ENCODE peak calls at places on chromosome 12, in seven cellular contexts. H is stimulated activated CD8-positive, alpha-beta memory T cell treated with anti-CD3 and anti-CD28 coated beads, Interleukin-4, amount 100 ng/mL, for 1 hour; Z is activated effector memory CD4-positive, alpha-beta T cell treated with Interleukin-2 at 50 U/mL for 16 hours; T is GM10248; D is omental fat pad; C is brain microvascular endothelial cell; B is AG04450. E is an unnamed sample.

GRCh38 chr12:120592121-120593049 is 11.2 kb upstream of the POP5 start:
- DNase-seq in H (no peak), Z (no peak), T (no peak), D (no peak), C (no peak), B (no peak), E (no peak)

GRCh38 chr12:49824886-49825285 is 3.3 kb downstream of the NCKAP5L start:
- DNase-seq in H (no peak), Z (no peak), T (no peak), D (no peak), C (peak; percentile 61), B (no peak), E (no peak)

GRCh38 chr12:65171870-65172269 is 2.5 kb downstream of the LEMD3 start:
- DNase-seq in H (no peak), Z (no peak), T (peak; percentile 16), D (no peak), C (no peak), B (no peak), E (peak; percentile 42)

GRCh38 chr12:91778938-91779400 is 366.7 kb downstream of the BTG1 start:
- DNase-seq in H (no peak), Z (peak; percentile 9), T (peak; percentile 53), D (peak; percentile 31), C (peak; percentile 96), B (peak; percentile 33), E (peak; percentile 85)

GRCh38 chr12:27478949-27479348 is 32.4 kb downstream of the SMCO2 start:
- DNase-seq in H (no peak), Z (no peak), T (no peak), D (no peak), C (no peak), B (no peak), E (no peak)

GRCh38 chr12:104130760-104131159 is 7.2 kb downstream of the NFYB start:
- DNase-seq in H (no peak), Z (no peak), T (no peak), D (no peak), C (no peak), B (no peak), E (no peak)

GRCh38 chr12:94769746-94770396 is 119.5 kb upstream of the TMCC3 start:
- DNase-seq in H (no peak), Z (no peak), T (no peak), D (no peak), C (no peak), B (no peak), E (no peak)

GRCh38 chr12:74370608-74371216 is 166.9 kb upstream of the ATXN7L3B start:
- DNase-seq in H (no peak), Z (no peak), T (no peak), D (no peak), C (no peak), B (no peak), E (no peak)

GRCh38 chr12:34289431-34290190 is 267.3 kb downstream of the ALG10 start:
- DNase-seq in H (no peak), Z (no peak), T (no peak), D (no peak), C (no peak), B (no peak), E (no peak)

GRCh38 chr12:47801170-47801903 is 18.4 kb downstream of the HDAC7 start:
- DNase-seq in H (no peak), Z (no peak), T (no peak), D (no peak), C (no peak), B (no peak), E (no peak)

E was measured in RPMI8226.